ENCODE peak calls at places on chromosome 19, in five cellular contexts. A is left ventricle myocardium inferior, I is GM13977, O is A549, K is upper lobe of left lung. B is an unnamed sample.

GRCh38 chr19:36973021-36973843 is 57.1 kb downstream of the ZNF568 start:
- DNase-seq in O (no peak), I (peak), K (peak), A (peak), B (no peak)

GRCh38 chr19:33329727-33330126 is 27.4 kb upstream of the CEBPA start:
- DNase-seq in K (no peak), A (no peak), O (no peak), I (no peak), B (no peak)

GRCh38 chr19:43699506-43700367 is 16.1 kb upstream of the IRGC start:
- DNase-seq in A (peak), I (no peak), O (no peak), K (peak), B (no peak)

GRCh38 chr19:45130888-45131615 is 29.7 kb downstream of the NKPD1 start:
- DNase-seq in K (no peak), I (no peak), A (no peak), O (peak), B (peak)

GRCh38 chr19:13240312-13241022 is 90.3 kb downstream of the IER2 start:
- DNase-seq in K (no peak), I (no peak), A (no peak), O (no peak), B (no peak)

GRCh38 chr19:55487884-55488687 is at the start of gene SSC5D:
- DNase-seq in K (no peak), A (no peak), I (no peak), O (no peak), B (no peak)

GRCh38 chr19:15358918-15359317 is 20.7 kb downstream of the AKAP8 start:
- DNase-seq in O (peak), I (no peak), K (no peak), A (no peak), B (no peak)

GRCh38 chr19:2969104-2969504 is 8.3 kb upstream of the TLE6 start:
- DNase-seq in A (peak), I (no peak), K (no peak), O (no peak), B (no peak)

GRCh38 chr19:6279931-6280591 is at the start of gene MLLT1:
- DNase-seq in A (peak), K (peak), I (peak), O (peak), B (peak)
- TF ChIP-seq CTCF in A (peak), K (peak), I (peak), O (peak), B (peak)

DNA sequence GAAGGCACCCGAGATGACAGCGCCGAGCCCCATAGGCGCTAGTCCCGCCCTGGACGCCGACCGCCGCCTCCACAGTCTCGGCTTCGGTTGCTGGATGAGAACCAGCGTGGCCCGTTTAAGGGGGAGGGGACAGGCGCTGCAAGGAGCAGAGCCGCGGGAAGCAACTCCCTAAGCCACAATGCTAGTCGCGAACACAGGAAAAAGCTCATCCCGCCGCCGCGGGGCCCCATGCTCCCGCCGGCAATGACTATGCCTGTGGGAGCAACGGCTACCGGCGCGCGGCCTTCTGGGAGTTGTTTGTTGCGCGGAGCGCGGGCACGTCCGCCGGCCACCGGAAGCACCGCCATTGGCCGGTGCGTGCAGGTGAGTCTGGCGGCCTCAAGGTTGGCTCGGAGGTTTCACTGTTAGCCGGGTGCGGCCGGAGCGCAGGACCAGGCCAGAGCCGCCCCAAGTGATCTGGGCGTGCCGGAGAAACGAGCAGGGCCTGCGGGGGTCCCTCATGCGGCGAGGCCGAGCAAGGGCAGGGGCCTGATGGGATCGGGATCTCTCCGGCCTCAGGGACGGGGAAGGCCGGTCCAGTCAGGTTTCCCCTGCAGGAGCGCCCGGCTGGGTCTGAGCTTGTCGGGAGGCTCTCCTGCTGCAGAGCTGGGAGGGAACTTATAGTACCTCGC is at the start of gene ZNF544:
- DNase-seq in A (peak), K (peak), O (peak), I (peak), B (peak)
- TF ChIP-seq CTCF in A (peak), K (peak), O (no peak), I (no peak), B (no peak)

GRCh38 chr19:35959040-35959967 is 23.1 kb downstream of the LRFN3 start:
- DNase-seq in K (peak), I (peak), A (peak), O (no peak), B (no peak)
- TF ChIP-seq CTCF in K (peak), I (peak), A (peak), O (peak), B (no peak)

GRCh38 chr19:42232435-42232834 is 10.0 kb downstream of the GSK3A start:
- DNase-seq in A (no peak), I (no peak), O (no peak), K (no peak), B (no peak)
- TF ChIP-seq CTCF in A (no peak), I (no peak), O (no peak), K (no peak), B (no peak)

GRCh38 chr19:42122691-42123607 is 9.3 kb downstream of the POU2F2 start:
- DNase-seq in O (no peak), K (no peak), A (no peak), I (peak), B (no peak)
- TF ChIP-seq CTCF in O (no peak), K (no peak), A (no peak), I (peak), B (no peak)

DNA sequence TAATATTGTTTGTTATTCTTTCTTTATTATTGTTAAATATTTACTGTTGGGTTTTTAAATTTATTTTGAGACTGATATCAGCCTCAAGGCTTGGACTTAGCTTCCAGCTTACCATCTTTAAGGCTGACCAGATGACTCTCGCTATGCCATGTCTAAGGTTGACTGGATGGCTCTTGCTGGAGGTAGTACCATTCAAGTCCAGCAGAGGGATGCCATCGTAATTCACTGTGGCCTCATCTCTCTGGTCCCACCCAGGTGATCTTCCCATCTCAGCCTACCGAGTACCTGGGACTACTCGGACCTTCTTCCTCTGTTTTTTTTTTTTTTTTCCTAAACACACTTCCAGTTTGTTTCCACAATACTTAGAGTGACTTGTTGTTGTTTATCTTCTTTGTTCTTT is 41.7 kb upstream of the ZNF91 start:
- DNase-seq in I (no peak), O (peak), K (no peak), A (no peak), B (peak)
- TF ChIP-seq CTCF in I (peak), O (no peak), K (no peak), A (peak), B (peak)

GRCh38 chr19:35476149-35476548 is 14.1 kb downstream of the KRTDAP start:
- DNase-seq in A (no peak), O (peak), I (no peak), K (no peak), B (no peak)
- TF ChIP-seq CTCF in A (no peak), O (peak), I (peak), K (no peak), B (peak)

DNA sequence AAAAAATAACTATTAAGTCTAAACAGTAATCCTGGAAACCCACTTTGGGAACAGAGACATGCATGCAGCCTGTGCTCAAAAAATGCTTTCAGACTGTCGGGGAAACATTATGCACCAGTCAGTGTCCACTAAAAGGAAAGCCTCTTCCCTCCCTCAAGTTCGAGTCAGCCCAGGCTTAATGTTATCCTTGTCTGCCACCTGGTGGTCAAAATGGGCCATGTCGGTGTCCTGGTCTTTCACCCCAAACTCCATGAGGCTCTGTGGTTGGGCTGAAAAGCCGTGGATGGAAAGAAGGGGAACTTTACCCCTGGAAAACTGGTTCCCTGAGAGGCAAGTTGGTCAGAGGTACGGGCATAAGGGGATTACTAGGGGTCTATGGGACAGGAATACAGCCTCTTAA is 88.4 kb upstream of the ZNF492 start:
- DNase-seq in A (peak), I (peak), K (no peak), O (peak), B (peak)
- TF ChIP-seq CTCF in A (peak), I (peak), K (peak), O (no peak), B (peak)

GRCh38 chr19:46232938-46233621 is 3.5 kb downstream of the IGFL1 start:
- DNase-seq in O (no peak), K (peak), A (no peak), I (no peak), B (no peak)
- TF ChIP-seq CTCF in O (no peak), K (no peak), A (no peak), I (no peak), B (no peak)

GRCh38 chr19:5545984-5546383 is 21.8 kb downstream of the TINCR start:
- DNase-seq in A (no peak), I (no peak), O (no peak), K (no peak), B (no peak)

GRCh38 chr19:5545051-5545450 is 22.7 kb downstream of the TINCR start:
- DNase-seq in K (no peak), I (no peak), A (no peak), O (no peak), B (no peak)

GRCh38 chr19:5542665-5543064 is 25.1 kb downstream of the TINCR start:
- DNase-seq in O (no peak), K (no peak), I (no peak), A (no peak), B (no peak)

DNA sequence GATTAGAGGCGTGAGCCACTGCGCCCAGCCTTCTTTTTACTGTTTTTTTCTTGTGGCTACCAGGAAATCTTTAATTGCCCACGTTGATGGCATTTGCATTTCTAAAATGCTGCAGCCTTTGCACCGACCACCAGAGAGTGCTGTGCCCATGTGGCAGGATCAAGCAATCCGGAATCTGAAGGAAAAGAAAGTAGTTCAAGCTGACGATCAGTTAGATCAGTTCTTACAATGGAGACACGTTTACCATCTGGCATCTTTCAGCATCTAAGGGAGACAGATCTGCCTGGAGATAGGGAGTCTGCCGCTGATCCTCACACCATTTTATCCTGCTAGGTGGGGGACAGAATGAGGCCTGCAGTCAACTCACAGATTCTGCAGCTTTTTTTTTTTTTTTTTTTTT is 19.9 kb downstream of the TINCR start:
- DNase-seq in K (no peak), O (peak), A (no peak), I (peak), B (peak)
- TF ChIP-seq CTCF in K (peak), O (peak), A (peak), I (peak), B (peak)